ENCODE peak calls at places on chromosomes 11 and 22, in seven cellular contexts. X, R, Q, M, L, P and U are unnamed samples.

GRCh38 chr11:32304521-32304920 is 130.8 kb downstream of the WT1 start:
- DNase-seq in X (no peak), M (no peak), R (no peak), P (no peak), L (no peak), Q (no peak), U (no peak)

GRCh38 chr11:125069008-125069407 is 5.9 kb downstream of the SLC37A2 start:
- DNase-seq in X (no peak), L (no peak), M (no peak), P (no peak), R (no peak), Q (no peak), U (no peak)

GRCh38 chr22:48241658-48242057 is 1479.2 kb downstream of the TBC1D22A start:
- DNase-seq in Q (no peak), M (no peak), P (no peak), L (no peak), X (no peak), R (no peak), U (no peak)

GRCh38 chr11:33060271-33060670 is 20.9 kb downstream of the TCP11L1 start:
- DNase-seq in X (no peak), Q (no peak), P (no peak), R (no peak), M (no peak), L (no peak), U (no peak)

GRCh38 chr11:98455500-98456186 is 565.1 kb upstream of the CNTN5 start:
- DNase-seq in R (no peak), P (no peak), M (no peak), L (no peak), X (no peak), Q (no peak), U (no peak)

GRCh38 chr11:65572356-65573043 is at the start of gene FAM89B:
- DNase-seq in Q (peak), L (peak), R (peak), M (peak), P (peak), X (peak), U (no peak)

GRCh38 chr22:19996694-19997384 is 19.8 kb downstream of the ARVCF start:
- DNase-seq in Q (no peak), R (no peak), X (no peak), M (no peak), P (no peak), L (no peak), U (no peak)

GRCh38 chr11:44536779-44537516 is 28.5 kb upstream of the CD82 start:
- DNase-seq in L (no peak), M (no peak), Q (no peak), X (no peak), R (no peak), P (no peak), U (no peak)

GRCh38 chr22:29964777-29965176 is 81.8 kb downstream of the MTMR3 start:
- DNase-seq in R (no peak), Q (no peak), M (no peak), X (no peak), L (no peak), P (no peak), U (no peak)

GRCh38 chr11:116062526-116063171 is 558.4 kb upstream of the CADM1 start:
- DNase-seq in L (no peak), M (no peak), X (peak), P (no peak), Q (no peak), R (no peak), U (no peak)

GRCh38 chr22:22460635-22461034 is 47.9 kb downstream of the ZNF280B start:
- DNase-seq in P (no peak), R (no peak), M (no peak), Q (no peak), L (no peak), X (no peak), U (no peak)

GRCh38 chr11:12802418-12803085 is 128.3 kb downstream of the TEAD1 start:
- DNase-seq in P (no peak), Q (no peak), L (no peak), X (peak), M (no peak), R (no peak), U (peak)

GRCh38 chr11:115872418-115872817 is 368.2 kb upstream of the CADM1 start:
- DNase-seq in P (no peak), L (no peak), Q (no peak), R (no peak), X (no peak), M (no peak), U (no peak)

GRCh38 chr11:19592842-19593241 is 119.8 kb upstream of the NAV2 start:
- DNase-seq in X (no peak), L (no peak), R (no peak), Q (no peak), M (no peak), P (no peak), U (no peak)

GRCh38 chr22:26700462-26700861 is 43.1 kb downstream of the MIAT start:
- DNase-seq in Q (no peak), X (no peak), P (no peak), L (no peak), M (no peak), R (no peak), U (no peak)

GRCh38 chr11:67464411-67465189 is 4.5 kb downstream of the TMEM134 start:
- DNase-seq in P (peak), M (no peak), L (peak), Q (no peak), R (peak), X (peak), U (no peak)